ENCODE peak calls at places on chromosomes 12 and 14, in four cellular contexts. One of them, this sample, is unnamed.

GRCh38 chr12:85781751-85782150 is 54.5 kb downstream of the RASSF9 start:
- DNase-seq in suprapubic skin: no peak
- DNase-seq in transverse colon: no peak
- DNase-seq in A549: no peak
- DNase-seq in this sample: no peak

GRCh38 chr12:95805864-95806669 is 15.5 kb upstream of the NTN4 start:
- DNase-seq in A549: peak; percentile 89
- DNase-seq in suprapubic skin: no peak
- DNase-seq in transverse colon: no peak
- DNase-seq in this sample: no peak

GRCh38 chr12:47557401-47557800 is 148.4 kb downstream of the RPAP3 start:
- DNase-seq in suprapubic skin: no peak
- DNase-seq in transverse colon: no peak
- DNase-seq in A549: no peak
- DNase-seq in this sample: no peak

GRCh38 chr12:15928870-15929571 is 17.9 kb downstream of the DERA start:
- DNase-seq in transverse colon: no peak
- DNase-seq in suprapubic skin: no peak
- DNase-seq in A549: no peak
- DNase-seq in this sample: no peak

GRCh38 chr12:47097276-47097896 is 17.6 kb upstream of the AMIGO2 start:
- DNase-seq in A549: no peak
- DNase-seq in transverse colon: no peak
- DNase-seq in suprapubic skin: no peak
- DNase-seq in this sample: no peak

GRCh38 chr12:106251636-106252035 is 3.8 kb upstream of the CKAP4 start:
- DNase-seq in suprapubic skin: peak; percentile 18
- DNase-seq in transverse colon: no peak
- DNase-seq in A549: no peak
- DNase-seq in this sample: no peak

GRCh38 chr12:131865196-131865875 is 29.1 kb upstream of the ULK1 start:
- DNase-seq in transverse colon: no peak
- DNase-seq in A549: peak; percentile 96
- DNase-seq in suprapubic skin: no peak
- DNase-seq in this sample: no peak

GRCh38 chr14:64800000-64800399 is 79.7 kb downstream of the SPTB start:
- DNase-seq in A549: peak; percentile 53
- DNase-seq in transverse colon: peak; percentile 23
- DNase-seq in suprapubic skin: no peak
- DNase-seq in this sample: no peak

GRCh38 chr14:91269076-91269991 is 24.8 kb upstream of the GPR68 start:
- DNase-seq in suprapubic skin: no peak
- DNase-seq in transverse colon: peak; percentile 39
- DNase-seq in A549: no peak
- DNase-seq in this sample: no peak

GRCh38 chr12:5889381-5890047 is 55.5 kb downstream of the ANO2 start:
- DNase-seq in suprapubic skin: no peak
- DNase-seq in A549: no peak
- DNase-seq in transverse colon: no peak
- DNase-seq in this sample: peak; percentile 89

GRCh38 chr14:65025818-65026217 is 39.1 kb downstream of the FNTB start:
- DNase-seq in A549: no peak
- DNase-seq in transverse colon: no peak
- DNase-seq in suprapubic skin: no peak
- DNase-seq in this sample: no peak

GRCh38 chr12:102526701-102527100 is 46.3 kb upstream of the IGF1 start:
- DNase-seq in A549: no peak
- DNase-seq in transverse colon: no peak
- DNase-seq in suprapubic skin: no peak
- DNase-seq in this sample: no peak

GRCh38 chr14:70812124-70812818 is 3.0 kb upstream of the MAP3K9 start:
- DNase-seq in suprapubic skin: no peak
- DNase-seq in transverse colon: no peak
- DNase-seq in A549: no peak
- DNase-seq in this sample: no peak

GRCh38 chr12:67222302-67222701 is 46.9 kb upstream of the CAND1 start:
- DNase-seq in suprapubic skin: no peak
- DNase-seq in A549: no peak
- DNase-seq in transverse colon: no peak
- DNase-seq in this sample: no peak

GRCh38 chr14:69652942-69653680 is 41.7 kb downstream of the SUSD6 start:
- DNase-seq in A549: no peak
- DNase-seq in suprapubic skin: no peak
- DNase-seq in transverse colon: peak; percentile 55
- DNase-seq in this sample: no peak

DNA sequence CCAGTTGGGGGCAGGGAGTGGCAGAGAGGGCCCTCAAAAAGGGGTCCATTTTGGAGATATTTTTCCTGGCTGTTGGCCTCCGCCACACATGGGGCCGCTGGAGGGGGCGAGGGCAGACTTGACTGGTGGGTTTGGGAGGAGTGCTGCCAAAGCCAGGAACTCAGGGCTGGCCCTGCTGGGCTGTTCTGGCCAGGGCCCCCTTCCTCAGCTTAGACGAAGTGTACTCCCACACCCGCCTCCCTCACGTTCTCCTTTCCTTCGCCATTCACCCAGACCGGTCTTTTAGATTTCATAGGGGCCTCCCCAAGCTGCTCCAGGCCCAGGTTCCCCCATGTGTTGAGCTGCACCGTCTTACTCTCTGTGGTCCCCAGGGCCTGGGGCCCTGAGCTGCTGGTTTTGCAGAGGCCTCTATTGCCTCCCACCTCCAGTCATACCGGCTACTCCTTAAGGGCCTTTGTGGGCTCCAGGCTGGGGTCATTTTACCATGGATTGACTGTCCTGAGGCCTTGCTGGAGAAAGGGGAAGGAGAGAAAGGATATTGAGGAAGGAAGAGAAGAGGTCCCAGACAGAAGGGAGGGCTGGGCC is 1.3 kb downstream of the KRT7 start:
- DNase-seq in transverse colon: no peak
- DNase-seq in A549: no peak
- DNase-seq in suprapubic skin: no peak
- DNase-seq in this sample: no peak
- H3K4me3 ChIP-seq in transverse colon: no peak overlapping the region
- H3K4me3 ChIP-seq in A549: peak overlapping the region; percentile 93
- H3K4me3 ChIP-seq in suprapubic skin: peak overlapping the region; percentile 38
- H3K4me3 ChIP-seq in this sample: no peak overlapping the region

DNA sequence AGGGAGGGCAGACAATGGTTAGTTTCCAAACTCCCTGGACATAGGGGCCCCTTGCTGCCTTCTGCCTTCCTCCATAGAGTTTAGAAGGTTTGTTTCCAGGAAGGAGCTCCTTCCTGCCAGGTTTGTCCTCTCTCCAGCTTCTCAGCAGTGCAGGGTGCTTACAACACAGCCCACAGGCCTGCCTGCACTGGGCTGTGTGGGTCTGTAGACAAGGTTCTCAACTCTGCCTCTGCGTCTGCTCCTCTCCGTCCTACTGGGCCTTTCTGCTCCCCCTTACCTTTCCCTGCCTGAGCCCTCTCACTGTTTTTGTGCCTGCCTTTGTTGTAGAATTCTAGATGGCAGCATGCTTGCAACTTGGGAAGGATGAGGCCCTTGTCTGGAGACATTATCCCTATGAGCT is 124.0 kb downstream of the SAMD4A start:
- DNase-seq in suprapubic skin: no peak
- DNase-seq in transverse colon: no peak
- DNase-seq in A549: no peak
- DNase-seq in this sample: no peak
- H3K27ac ChIP-seq in suprapubic skin: no peak overlapping the region
- H3K27ac ChIP-seq in transverse colon: peak overlapping the region; percentile 15
- H3K27ac ChIP-seq in A549: no peak overlapping the region
- H3K27ac ChIP-seq in this sample: peak overlapping the region; percentile 5

GRCh38 chr12:6979453-6979852 is 8.7 kb downstream of the EMG1 start:
- DNase-seq in transverse colon: no peak
- DNase-seq in A549: no peak
- DNase-seq in suprapubic skin: no peak
- DNase-seq in this sample: no peak
- TF ChIP-seq EP300 in transverse colon: no peak
- TF ChIP-seq EP300 in A549: no peak
- TF ChIP-seq EP300 in suprapubic skin: no peak
- TF ChIP-seq EP300 in this sample: no peak

DNA sequence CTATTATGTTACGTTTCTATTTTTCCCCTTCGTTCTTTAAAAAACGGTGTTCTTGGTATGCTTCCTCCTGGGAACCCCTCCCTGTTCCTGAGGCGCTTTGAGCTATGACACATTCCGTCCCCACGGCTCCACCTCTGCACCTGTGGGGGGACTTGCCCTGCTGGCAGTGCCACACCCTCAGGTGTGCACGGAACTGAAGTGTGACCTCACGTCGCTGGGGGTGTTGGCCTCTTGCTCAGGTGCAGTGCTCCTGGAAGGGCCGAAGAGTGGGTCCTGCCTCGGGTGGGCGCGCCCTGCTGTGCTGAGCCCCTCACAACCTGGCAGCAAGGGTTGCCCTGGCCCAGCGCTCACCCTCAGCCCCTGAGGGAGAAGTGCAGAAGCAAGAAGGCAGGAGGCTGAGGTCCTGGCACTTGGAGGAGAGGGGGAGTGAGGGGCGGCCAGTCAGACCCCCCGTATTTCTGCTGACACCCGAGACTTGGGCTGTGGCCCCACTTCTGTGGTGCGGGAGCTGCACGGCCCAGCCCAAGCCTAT is 4.9 kb downstream of the AMN start:
- DNase-seq in suprapubic skin: no peak
- DNase-seq in transverse colon: peak; percentile 92
- DNase-seq in A549: no peak
- DNase-seq in this sample: no peak
- H3K4me3 ChIP-seq in suprapubic skin: peak overlapping the region; percentile 54
- H3K4me3 ChIP-seq in transverse colon: peak overlapping the region; percentile 54
- H3K4me3 ChIP-seq in A549: no peak overlapping the region
- H3K4me3 ChIP-seq in this sample: no peak overlapping the region

DNA sequence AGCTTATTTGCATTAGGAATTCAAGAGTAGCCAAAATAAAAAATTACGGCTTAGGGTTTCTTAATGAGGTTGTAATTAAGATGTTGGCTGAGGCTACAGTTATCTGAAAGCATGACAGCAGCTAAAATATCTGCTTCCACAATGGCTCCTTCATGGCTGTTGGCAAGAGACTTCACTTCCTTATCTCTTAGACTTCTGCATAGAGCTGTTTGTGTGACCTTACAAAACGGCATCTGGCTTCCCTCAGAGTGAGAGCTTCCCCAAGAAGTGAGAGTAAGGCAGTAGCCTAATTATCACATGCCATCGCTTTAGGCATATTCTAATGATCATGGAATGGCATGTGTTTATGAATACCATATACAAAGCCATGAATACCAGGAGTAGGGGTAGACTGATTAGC is 57.6 kb downstream of the CCDC59 start:
- DNase-seq in A549: no peak
- DNase-seq in transverse colon: no peak
- DNase-seq in suprapubic skin: no peak
- DNase-seq in this sample: no peak
- H3K27ac ChIP-seq in A549: no peak overlapping the region
- H3K27ac ChIP-seq in transverse colon: no peak overlapping the region
- H3K27ac ChIP-seq in suprapubic skin: no peak overlapping the region
- H3K27ac ChIP-seq in this sample: no peak overlapping the region

GRCh38 chr12:51926718-51927117 is 19.4 kb downstream of the ACVRL1 start:
- DNase-seq in suprapubic skin: no peak
- DNase-seq in A549: peak; percentile 48
- DNase-seq in transverse colon: peak; percentile 77
- DNase-seq in this sample: no peak
- TF ChIP-seq EP300 in suprapubic skin: no peak
- TF ChIP-seq EP300 in A549: no peak
- TF ChIP-seq EP300 in transverse colon: no peak
- TF ChIP-seq EP300 in this sample: no peak